ENCODE peak calls at places on chromosomes 1 and 21, in seven cellular contexts. Y is PC-3, W is ascending aorta, M is cardiac muscle cell, U is testis, B is stomach, A is A673. N is an unnamed sample. For H3K4me1, the result is how much of the 10 kb centered on the place peaks cover.

GRCh38 chr1:35718492-35719336 is at the start of gene C1orf216:
- DNase-seq in B (peak), M (peak), A (peak), Y (peak), U (peak), W (peak), N (peak)

GRCh38 chr1:224767031-224767430 is 150.9 kb downstream of the CNIH3 start:
- DNase-seq in Y (no peak), M (no peak), A (no peak), B (no peak), W (no peak), U (no peak), N (no peak)

GRCh38 chr1:9279172-9279840 is 13.4 kb upstream of the SPSB1 start:
- DNase-seq in A (no peak), W (no peak), U (no peak), B (no peak), Y (no peak), M (no peak), N (no peak)

GRCh38 chr1:95084317-95085176 is 11.8 kb upstream of the ALG14 start:
- DNase-seq in B (no peak), Y (peak), M (no peak), U (no peak), W (no peak), A (peak), N (no peak)

GRCh38 chr1:187203257-187203656 is 374.5 kb downstream of the PLA2G4A start:
- DNase-seq in A (no peak), B (no peak), Y (peak), W (no peak), M (no peak), U (no peak), N (no peak)

GRCh38 chr1:164588388-164589341 is 29.7 kb downstream of the PBX1 start:
- DNase-seq in W (peak), A (peak), M (peak), B (no peak), Y (no peak), U (peak), N (no peak)

GRCh38 chr1:153598309-153599172 is 14.4 kb downstream of the S100A16 start:
- DNase-seq in A (peak), M (peak), Y (no peak), W (no peak), B (no peak), U (no peak), N (no peak)

GRCh38 chr1:201614262-201615015 is 75.5 kb downstream of the NAV1 start:
- DNase-seq in U (peak), A (no peak), W (no peak), M (peak), Y (no peak), B (peak), N (peak)

GRCh38 chr1:64539808-64540207 is 69.9 kb downstream of the CACHD1 start:
- DNase-seq in A (peak), M (peak), W (peak), B (peak), U (peak), Y (no peak), N (peak)

GRCh38 chr1:18849252-18849651 is 10.2 kb downstream of the TAS1R2 start:
- DNase-seq in B (no peak), U (peak), W (no peak), A (peak), Y (no peak), M (peak), N (no peak)

GRCh38 chr1:184813528-184814089 is 59.0 kb upstream of the EDEM3 start:
- DNase-seq in M (no peak), Y (no peak), W (no peak), A (no peak), U (no peak), B (no peak), N (no peak)

GRCh38 chr1:113765306-113765705 is 6.0 kb upstream of the PHTF1 start:
- DNase-seq in U (no peak), B (no peak), M (peak), Y (no peak), A (no peak), W (no peak), N (no peak)

GRCh38 chr1:26364956-26365355 is 7.6 kb downstream of the ZNF683 start:
- DNase-seq in M (no peak), W (no peak), B (no peak), A (no peak), U (no peak), Y (no peak), N (no peak)

GRCh38 chr1:155184835-155185782 is 11.5 kb downstream of the TRIM46 start:
- DNase-seq in B (peak), M (no peak), Y (no peak), A (no peak), U (no peak), W (no peak), N (peak)

GRCh38 chr1:94416901-94417701 is 1.1 kb upstream of the ABCD3 start:
- DNase-seq in W (peak), M (peak), A (peak), Y (peak), B (peak), U (peak), N (no peak)

GRCh38 chr1:69824932-69825331 is 257.2 kb downstream of the LRRC7 start:
- DNase-seq in Y (no peak), B (no peak), M (peak), W (no peak), U (peak), A (peak), N (no peak)

GRCh38 chr1:69090170-69090569 is 477.6 kb upstream of the LRRC7 start:
- DNase-seq in B (no peak), W (no peak), U (no peak), A (no peak), Y (no peak), M (no peak), N (no peak)

GRCh38 chr1:206935491-206936067 is 10.7 kb downstream of the PIGR start:
- DNase-seq in U (peak), M (peak), B (peak), A (no peak), Y (peak), W (no peak), N (no peak)

GRCh38 chr21:37157938-37158337 is 84.9 kb downstream of the TTC3 start:
- DNase-seq in M (no peak), W (no peak), U (no peak), A (no peak), Y (no peak), B (no peak), N (no peak)

GRCh38 chr1:2945821-2946231 is 75.4 kb upstream of the ACTRT2 start:
- DNase-seq in W (no peak), M (no peak), A (no peak), Y (no peak), B (no peak), U (no peak), N (peak)

GRCh38 chr1:109623601-109624161 is 4.0 kb downstream of the AMPD2 start:
- DNase-seq in Y (no peak), W (no peak), A (no peak), U (no peak), M (no peak), B (no peak), N (no peak)

GRCh38 chr1:159560599-159560998 is 24.8 kb upstream of the OR10J5 start:
- DNase-seq in A (no peak), U (no peak), Y (no peak), W (no peak), B (no peak), M (no peak), N (no peak)

GRCh38 chr1:93029317-93029716 is 49.8 kb upstream of the MTF2 start:
- DNase-seq in A (no peak), U (no peak), M (no peak), Y (no peak), B (no peak), W (no peak), N (no peak)

GRCh38 chr1:230622151-230622550 is 20.1 kb upstream of the COG2 start:
- DNase-seq in M (no peak), U (no peak), B (no peak), Y (no peak), W (no peak), A (no peak), N (no peak)

GRCh38 chr1:186681136-186681535 is 913 bp upstream of the PTGS2 start:
- DNase-seq in M (peak), U (no peak), Y (no peak), A (no peak), W (no peak), B (no peak), N (no peak)

GRCh38 chr1:226119169-226119568 is 56.7 kb downstream of the H3-3A start:
- DNase-seq in W (no peak), U (no peak), A (no peak), B (no peak), M (no peak), Y (no peak), N (no peak)

GRCh38 chr1:224852901-224853568 is 76.4 kb upstream of the DNAH14 start:
- DNase-seq in M (peak), B (no peak), A (peak), Y (peak), U (no peak), W (no peak), N (no peak)

DNA sequence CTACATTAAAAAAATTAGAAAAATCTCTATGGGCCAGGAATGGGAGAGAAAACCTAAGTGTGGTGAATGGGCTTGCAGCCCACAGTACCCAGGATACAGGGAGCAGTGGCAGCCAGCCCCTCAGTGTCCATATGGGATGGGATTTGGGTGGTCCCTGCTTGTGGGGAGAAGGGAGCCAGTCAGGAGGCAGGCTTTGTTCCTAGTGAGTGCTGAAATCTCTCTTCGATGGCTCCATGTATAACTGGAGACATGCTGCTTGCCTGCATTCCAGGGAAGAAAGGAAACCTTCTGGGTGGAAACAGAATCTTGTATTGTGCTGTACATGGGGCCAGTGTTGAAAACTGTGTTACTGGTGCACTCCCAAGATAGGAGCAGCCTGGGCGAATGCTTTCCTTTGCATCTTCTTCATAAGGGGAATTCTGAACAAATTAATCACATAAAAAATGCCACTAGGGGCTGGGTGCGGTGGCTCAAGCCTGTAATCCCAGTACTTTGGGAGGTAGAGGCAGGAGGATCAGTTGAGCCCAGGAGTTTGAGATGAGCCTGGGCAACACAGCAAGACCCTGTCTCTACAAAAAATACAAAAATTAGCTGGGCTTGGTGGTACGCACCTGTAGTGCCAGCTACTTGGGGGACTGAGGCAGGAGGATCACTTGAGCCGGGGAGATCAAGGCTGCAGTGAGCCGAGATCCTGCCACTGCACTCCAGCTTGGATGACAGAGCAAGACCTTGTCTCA is 36.0 kb downstream of the PTPRU start:
- DNase-seq in M (no peak), B (peak), W (no peak), Y (no peak), U (no peak), A (no peak), N (no peak)
- H3K27ac ChIP-seq in M (peak), B (no peak), W (no peak), Y (peak), U (no peak), A (no peak), N (peak)

GRCh38 chr1:188825471-188825870 is 1652.2 kb downstream of the BRINP3 start:
- DNase-seq in A (no peak), M (no peak), Y (peak), B (no peak), U (no peak), W (no peak), N (no peak)
- TF ChIP-seq CTCF in A (no peak), M (no peak), Y (no peak), B (no peak), U (no peak), W (no peak), N (no peak)

GRCh38 chr21:27571706-27572105 is 604.8 kb upstream of the ADAMTS5 start:
- DNase-seq in Y (peak), U (no peak), M (no peak), W (no peak), A (no peak), B (no peak), N (no peak)
- H3K4me1 ChIP-seq in Y (under half), U (under half), M (under half), W (under half), A (under half), B (under half), N (under half)

GRCh38 chr1:236015539-236015938 is 49.4 kb downstream of the NID1 start:
- DNase-seq in A (no peak), M (no peak), Y (peak), U (no peak), B (no peak), W (no peak), N (no peak)
- H3K27ac ChIP-seq in A (no peak), M (no peak), Y (peak), U (peak), B (peak), W (peak), N (no peak)